ENCODE peak calls at places on chromosomes 7 and 10, in ten cellular contexts. G, T, A, R, V, B, I, Y, Z and X are unnamed samples. For H3K36me3, the result is how much of the 10 kb centered on the place peaks cover.

GRCh38 chr7:69893915-69894314 is 295.6 kb downstream of the AUTS2 start:
- DNase-seq in A (peak), T (no peak), V (no peak), Y (no peak), R (no peak), I (no peak), G (no peak), B (peak), Z (no peak), X (no peak)

GRCh38 chr7:22723642-22724041 is 3.4 kb upstream of the IL6 start:
- DNase-seq in R (peak), B (peak), I (no peak), T (no peak), A (no peak), Z (no peak), G (peak), Y (no peak), V (no peak), X (peak)

GRCh38 chr10:86946215-86947170 is 10.9 kb downstream of the MMRN2 start:
- DNase-seq in V (no peak), A (no peak), Z (peak), G (peak), T (peak), I (peak), B (no peak), R (no peak), Y (no peak), X (no peak)

GRCh38 chr10:52883996-52884871 is 111.7 kb upstream of the MBL2 start:
- DNase-seq in T (peak), Y (peak), G (no peak), V (no peak), Z (no peak), R (no peak), B (peak), I (no peak), A (peak), X (no peak)

GRCh38 chr10:36880898-36881297 is 244.5 kb upstream of the ANKRD30A start:
- DNase-seq in R (no peak), V (no peak), G (no peak), B (peak), I (no peak), T (no peak), A (peak), Z (no peak), Y (peak), X (no peak)

GRCh38 chr7:116292381-116292780 is 82.0 kb downstream of the TES start:
- DNase-seq in I (no peak), R (no peak), T (no peak), Z (no peak), V (no peak), B (no peak), A (no peak), Y (no peak), G (no peak), X (no peak)

GRCh38 chr10:109914966-109915365 is 8.3 kb downstream of the XPNPEP1 start:
- DNase-seq in T (peak), B (peak), Z (no peak), A (no peak), Y (peak), R (no peak), G (peak), I (no peak), V (no peak), X (no peak)

GRCh38 chr10:112775347-112775746 is 174.7 kb upstream of the TCF7L2 start:
- DNase-seq in V (no peak), I (no peak), R (no peak), G (no peak), B (peak), Z (no peak), A (no peak), T (no peak), Y (peak), X (no peak)

GRCh38 chr10:61304751-61305150 is 148.4 kb downstream of the TMEM26 start:
- DNase-seq in Z (no peak), A (no peak), V (no peak), I (no peak), T (no peak), R (no peak), Y (no peak), B (peak), G (no peak), X (no peak)

GRCh38 chr10:133357293-133358151 is at the start of gene FUOM:
- DNase-seq in I (peak), Y (peak), G (peak), B (peak), Z (peak), V (no peak), R (peak), A (peak), T (no peak), X (no peak)

GRCh38 chr10:98425511-98426352 is 10.8 kb upstream of the PYROXD2 start:
- DNase-seq in G (no peak), R (no peak), Y (peak), A (peak), Z (peak), T (peak), B (peak), V (no peak), I (peak), X (no peak)

GRCh38 chr7:34096135-34096775 is 190.9 kb downstream of the BMPER start:
- DNase-seq in A (no peak), G (peak), V (peak), Y (peak), I (no peak), T (peak), B (peak), R (peak), Z (peak), X (peak)

GRCh38 chr7:138570715-138571114 is 110.7 kb downstream of the TRIM24 start:
- DNase-seq in V (no peak), I (no peak), G (no peak), A (no peak), Y (no peak), Z (no peak), R (no peak), T (no peak), B (no peak), X (no peak)
- H3K36me3 ChIP-seq in V (half or more), I (half or more), G (under half), A (half or more), Y (half or more), Z (under half), R (half or more), T (under half), B (under half), X (under half)

GRCh38 chr10:11186330-11186729 is 168.7 kb downstream of the CELF2 start:
- DNase-seq in Y (no peak), Z (no peak), R (no peak), G (no peak), V (no peak), I (no peak), A (no peak), T (no peak), B (no peak), X (no peak)
- H3K36me3 ChIP-seq in Y (under half), Z (under half), R (under half), G (under half), V (half or more), I (under half), A (under half), T (under half), B (under half), X (under half)

GRCh38 chr7:73363225-73364005 is 35.5 kb downstream of the FKBP6 start:
- DNase-seq in T (no peak), R (no peak), Z (no peak), V (no peak), A (no peak), Y (no peak), G (no peak), B (no peak), I (no peak), X (no peak)

GRCh38 chr7:73359306-73359705 is 31.3 kb downstream of the FKBP6 start:
- DNase-seq in V (no peak), I (no peak), A (no peak), Y (no peak), R (no peak), B (no peak), Z (no peak), G (no peak), T (no peak), X (no peak)

GRCh38 chr7:73361340-73361739 is 33.4 kb downstream of the FKBP6 start:
- DNase-seq in Y (no peak), A (no peak), B (no peak), R (no peak), Z (no peak), V (no peak), G (no peak), T (no peak), I (no peak), X (no peak)

GRCh38 chr7:73358590-73359275 is 30.8 kb downstream of the FKBP6 start:
- DNase-seq in A (no peak), B (no peak), I (no peak), Z (no peak), Y (no peak), R (no peak), T (no peak), V (no peak), G (no peak), X (no peak)

DNA sequence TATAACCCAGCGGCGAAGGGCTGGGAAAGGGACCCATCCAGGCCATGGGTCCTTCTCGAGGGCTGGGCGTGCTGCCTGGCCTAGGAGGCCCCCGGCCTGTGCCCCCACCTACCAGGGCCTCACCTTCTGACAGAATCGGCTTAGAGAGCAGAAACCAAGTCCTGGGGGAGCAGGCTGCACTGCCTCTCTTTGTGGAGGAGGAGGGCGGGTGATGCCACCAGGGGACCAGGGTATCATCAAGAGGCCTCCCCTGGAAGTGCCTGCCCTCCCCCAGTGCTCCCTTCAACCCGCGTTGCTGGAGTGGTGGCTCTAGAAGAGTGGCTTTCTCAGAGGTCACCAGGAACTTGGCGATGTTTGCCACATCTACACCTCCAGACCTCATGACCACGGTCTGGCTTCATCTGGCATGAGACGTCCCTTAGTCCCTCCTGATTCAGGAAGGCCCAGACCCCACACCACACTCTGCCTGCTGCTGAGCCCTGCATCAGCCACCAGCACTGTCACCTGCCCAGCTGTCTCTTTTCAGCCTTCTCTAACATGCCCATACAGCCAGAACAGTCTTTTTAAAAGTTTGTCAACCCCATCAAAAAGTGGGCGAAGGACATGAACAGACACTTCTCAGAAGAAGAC is 31.9 kb downstream of the FKBP6 start:
- DNase-seq in I (no peak), Y (no peak), Z (no peak), B (no peak), V (no peak), G (no peak), A (no peak), R (no peak), T (no peak), X (no peak)
- H3K36me3 ChIP-seq in I (under half), Y (under half), Z (under half), B (under half), V (under half), G (under half), A (under half), R (under half), T (under half), X (under half)

GRCh38 chr7:98138679-98139078 is 32.0 kb downstream of the LMTK2 start:
- DNase-seq in A (no peak), I (no peak), T (no peak), Y (no peak), Z (no peak), R (no peak), G (no peak), B (no peak), V (no peak), X (no peak)
- H3K36me3 ChIP-seq in A (under half), I (under half), T (under half), Y (under half), Z (under half), R (under half), G (under half), B (under half), V (under half), X (under half)

GRCh38 chr10:69375307-69376151 is 41.2 kb downstream of the TACR2 start:
- DNase-seq in Y (no peak), V (no peak), G (peak), B (peak), A (peak), R (no peak), T (peak), Z (peak), I (no peak), X (peak)

GRCh38 chr10:69374242-69374641 is 42.5 kb downstream of the TACR2 start:
- DNase-seq in T (no peak), R (no peak), B (no peak), Y (no peak), V (no peak), A (no peak), I (no peak), G (no peak), Z (no peak), X (no peak)

GRCh38 chr10:69376662-69377061 is 40.1 kb downstream of the TACR2 start:
- DNase-seq in V (no peak), Y (no peak), R (no peak), I (no peak), B (no peak), T (no peak), G (no peak), A (no peak), Z (no peak), X (no peak)

GRCh38 chr10:69377191-69377590 is 39.5 kb downstream of the TACR2 start:
- DNase-seq in I (no peak), G (no peak), B (no peak), T (no peak), V (no peak), Z (no peak), Y (no peak), A (no peak), R (no peak), X (no peak)

GRCh38 chr10:69374931-69375306 is 41.8 kb downstream of the TACR2 start:
- DNase-seq in R (no peak), I (no peak), Y (no peak), T (no peak), V (no peak), B (no peak), A (no peak), Z (no peak), G (no peak), X (no peak)
- H3K36me3 ChIP-seq in R (half or more), I (half or more), Y (half or more), T (under half), V (half or more), B (under half), A (half or more), Z (under half), G (under half), X (half or more)

GRCh38 chr10:68001539-68001938 is 73.5 kb downstream of the HERC4 start:
- DNase-seq in A (no peak), Z (no peak), I (no peak), V (no peak), G (no peak), Y (no peak), B (no peak), R (no peak), T (no peak), X (no peak)

DNA sequence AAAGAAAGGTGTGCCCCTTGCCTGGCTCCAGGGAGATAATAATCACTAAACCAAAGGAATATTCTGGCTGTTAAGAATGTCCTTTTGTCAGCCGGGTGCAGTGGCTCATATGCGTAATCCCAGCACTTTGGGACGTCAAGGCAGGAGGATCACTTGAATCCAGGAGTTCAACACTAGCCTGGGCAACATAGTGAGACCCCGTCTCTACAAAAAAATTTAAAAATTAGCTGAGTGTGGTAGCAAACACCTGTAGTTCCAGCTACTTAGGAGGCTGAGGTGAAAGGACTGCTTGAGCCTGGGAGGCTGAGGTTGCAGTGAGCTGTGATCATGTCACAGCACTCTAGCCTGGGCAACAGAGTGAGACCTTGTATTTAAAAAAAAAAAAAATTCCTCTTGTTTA is 74.1 kb downstream of the HERC4 start:
- DNase-seq in A (no peak), Y (no peak), G (no peak), B (no peak), R (no peak), I (no peak), Z (no peak), V (no peak), T (no peak), X (no peak)
- H3K36me3 ChIP-seq in A (under half), Y (half or more), G (under half), B (half or more), R (under half), I (under half), Z (under half), V (half or more), T (under half), X (under half)

GRCh38 chr10:97226398-97226797 is 40.6 kb upstream of the SLIT1 start:
- DNase-seq in R (no peak), T (no peak), A (no peak), Y (no peak), G (no peak), I (no peak), Z (no peak), B (no peak), V (no peak), X (no peak)
- H3K36me3 ChIP-seq in R (half or more), T (under half), A (under half), Y (under half), G (under half), I (under half), Z (under half), B (under half), V (half or more), X (under half)

GRCh38 chr7:1011297-1012003 is 28.5 kb downstream of the CYP2W1 start:
- DNase-seq in V (no peak), T (no peak), I (no peak), R (no peak), Z (no peak), A (no peak), B (no peak), G (no peak), Y (no peak), X (no peak)
- H3K36me3 ChIP-seq in V (under half), T (under half), I (under half), R (under half), Z (under half), A (under half), B (under half), G (under half), Y (under half), X (under half)

GRCh38 chr7:139284252-139284896 is 53.3 kb downstream of the UBN2 start:
- DNase-seq in V (no peak), R (no peak), A (peak), I (no peak), Y (no peak), G (no peak), B (no peak), Z (no peak), T (peak), X (no peak)
- H3K36me3 ChIP-seq in V (half or more), R (half or more), A (under half), I (half or more), Y (half or more), G (under half), B (under half), Z (under half), T (under half), X (under half)

GRCh38 chr7:18666107-18666728 is 170.7 kb downstream of the HDAC9 start:
- DNase-seq in I (peak), R (peak), B (peak), Z (peak), T (peak), V (peak), G (peak), A (peak), Y (peak), X (peak)
- H3K36me3 ChIP-seq in I (under half), R (under half), B (under half), Z (under half), T (under half), V (under half), G (under half), A (under half), Y (under half), X (under half)